ENCODE peak calls at places on chromosomes 3 and 15, in ten cellular contexts. U is AG08396, M is NCI-H2171, K is NCI-H460, F is activated gamma-delta T cell treated with Interleukin-2 at 50 U/mL for 16 hours, E is HFFc6, H is NCI-H2081, G is left cardiac atrium, S is right lobe of liver, N is NCI-H345. I is an unnamed sample.

GRCh38 chr3:170117134-170117533 is 64.4 kb downstream of the PHC3 start:
- DNase-seq in M (no peak), N (no peak), E (peak; percentile 14), F (no peak), H (no peak), U (no peak), K (no peak), S (no peak), G (no peak), I (no peak)

GRCh38 chr3:160784853-160785252 is 28.8 kb downstream of the PPM1L start:
- DNase-seq in E (no peak), M (no peak), K (no peak), S (no peak), N (no peak), U (no peak), G (no peak), H (no peak), F (no peak), I (peak; percentile 65)

GRCh38 chr15:80694624-80695098 is 449 bp upstream of the ABHD17C start:
- DNase-seq in F (peak; percentile 20), H (no peak), G (peak; percentile 33), S (no peak), E (no peak), M (no peak), K (no peak), U (peak; percentile 55), N (peak; percentile 66), I (no peak)

GRCh38 chr3:29827756-29828155 is 546.9 kb downstream of the RBMS3 start:
- DNase-seq in H (no peak), N (no peak), M (no peak), G (no peak), K (no peak), S (no peak), E (peak; percentile 8), U (no peak), F (no peak), I (no peak)

GRCh38 chr3:131543714-131544113 is 40.9 kb upstream of the MRPL3 start:
- DNase-seq in H (no peak), G (peak; percentile 75), N (no peak), F (no peak), M (no peak), U (peak; percentile 46), S (peak; percentile 75), E (peak; percentile 85), K (peak; percentile 66), I (no peak)

GRCh38 chr15:89531796-89532537 is 35.6 kb upstream of the RHCG start:
- DNase-seq in N (no peak), K (no peak), E (no peak), M (no peak), H (peak; percentile 5), S (no peak), U (no peak), F (no peak), G (no peak), I (no peak)

GRCh38 chr3:46942079-46942478 is 34.5 kb downstream of the CCDC12 start:
- DNase-seq in F (no peak), N (no peak), K (no peak), G (peak; percentile 2), U (no peak), S (no peak), M (no peak), E (no peak), H (no peak), I (no peak)

GRCh38 chr3:128727485-128727884 is 1.5 kb downstream of the RAB7A start:
- DNase-seq in N (no peak), U (no peak), S (no peak), H (no peak), F (no peak), G (no peak), E (no peak), K (no peak), M (no peak), I (no peak)

GRCh38 chr3:153273767-153274443 is 111.9 kb downstream of the RAP2B start:
- DNase-seq in E (peak; percentile 75), U (peak; percentile 72), F (no peak), G (no peak), K (no peak), M (no peak), N (no peak), S (no peak), H (no peak), I (peak; percentile 45)

GRCh38 chr15:65310431-65311137 is 6.1 kb downstream of the RNU5B-1 start:
- DNase-seq in U (no peak), M (no peak), K (no peak), G (no peak), S (peak; percentile 9), F (no peak), H (no peak), E (no peak), N (no peak), I (no peak)

GRCh38 chr15:56464893-56465520 is at the start of gene MNS1:
- DNase-seq in G (peak; percentile 91), H (peak; percentile 97), S (peak; percentile 91), F (peak; percentile 49), M (peak; percentile 91), U (peak; percentile 97), K (peak; percentile 93), N (peak; percentile 96), E (peak; percentile 92), I (peak; percentile 63)

GRCh38 chr15:40272713-40273056 is 10.2 kb downstream of the ANKRD63 start:
- DNase-seq in E (no peak), G (no peak), N (no peak), K (no peak), M (no peak), F (no peak), U (no peak), S (no peak), H (no peak), I (no peak)

GRCh38 chr3:152192050-152192449 is 76.7 kb upstream of the MBNL1 start:
- DNase-seq in S (no peak), M (no peak), F (no peak), H (no peak), G (no peak), E (no peak), K (no peak), N (no peak), U (no peak), I (no peak)

GRCh38 chr3:52254608-52255007 is 9.0 kb downstream of the PPM1M start:
- DNase-seq in F (peak; percentile 2), N (no peak), M (no peak), G (no peak), K (no peak), H (no peak), U (no peak), S (no peak), E (no peak), I (no peak)

GRCh38 chr3:27578032-27578431 is 93.8 kb upstream of the SLC4A7 start:
- DNase-seq in U (no peak), S (no peak), E (peak; percentile 25), H (no peak), N (no peak), F (no peak), K (no peak), M (no peak), G (no peak), I (no peak)

GRCh38 chr15:57340673-57341259 is 35.5 kb upstream of the CGNL1 start:
- DNase-seq in K (peak; percentile 48), E (peak; percentile 11), G (peak; percentile 58), S (no peak), N (peak; percentile 45), F (no peak), H (peak; percentile 59), M (no peak), U (peak; percentile 49), I (peak; percentile 16)

GRCh38 chr3:59313365-59313764 is 263.5 kb upstream of the CFAP20DC start:
- DNase-seq in G (peak; percentile 62), K (peak; percentile 6), N (no peak), S (peak; percentile 45), M (no peak), F (no peak), E (no peak), U (peak; percentile 57), H (peak; percentile 35), I (peak; percentile 35)

GRCh38 chr3:140953028-140953960 is 11.7 kb downstream of the SLC25A36 start:
- DNase-seq in U (no peak), M (no peak), H (no peak), S (no peak), F (no peak), G (no peak), K (no peak), E (peak; percentile 63), N (no peak), I (peak; percentile 45)

GRCh38 chr3:182794806-182795369 is 1.6 kb downstream of the ATP11B start:
- DNase-seq in K (no peak), F (no peak), S (no peak), U (no peak), N (no peak), E (no peak), G (no peak), M (no peak), H (no peak), I (no peak)

GRCh38 chr15:56772868-56773639 is 39.7 kb upstream of the ZNF280D start:
- DNase-seq in E (peak; percentile 38), S (no peak), M (no peak), K (no peak), G (no peak), H (no peak), U (peak; percentile 26), F (no peak), N (no peak), I (no peak)

GRCh38 chr3:186254676-186255665 is 107.1 kb downstream of the DGKG start:
- DNase-seq in K (no peak), S (no peak), H (no peak), U (no peak), M (no peak), E (no peak), F (no peak), N (no peak), G (no peak), I (no peak)

GRCh38 chr3:79769234-79769633 is 1.4 kb upstream of the ROBO1 start:
- DNase-seq in M (no peak), G (no peak), F (no peak), K (no peak), N (no peak), H (no peak), U (no peak), E (no peak), S (no peak), I (no peak)

GRCh38 chr3:169266351-169266750 is 397.2 kb downstream of the MECOM start:
- DNase-seq in E (no peak), F (no peak), S (no peak), M (no peak), K (no peak), H (no peak), G (no peak), N (no peak), U (no peak), I (no peak)

GRCh38 chr3:28917895-28918294 is 363.0 kb upstream of the RBMS3 start:
- DNase-seq in S (no peak), H (no peak), K (no peak), G (no peak), F (no peak), E (no peak), U (no peak), M (no peak), N (no peak), I (no peak)

GRCh38 chr3:50388720-50389352 is 29.5 kb upstream of the TMEM115 start:
- DNase-seq in U (peak; percentile 42), S (no peak), K (no peak), F (no peak), G (no peak), E (no peak), N (no peak), M (no peak), H (no peak), I (no peak)

GRCh38 chr15:62549345-62549970 is 384.4 kb upstream of the C2CD4B start:
- DNase-seq in G (no peak), M (no peak), N (no peak), U (no peak), E (peak; percentile 26), H (peak; percentile 2), K (peak; percentile 43), S (no peak), F (no peak), I (peak; percentile 20)

GRCh38 chr3:10505050-10505790 is at the start of gene ATP2B2:
- DNase-seq in S (no peak), N (peak; percentile 23), F (peak; percentile 14), E (no peak), H (peak; percentile 25), U (no peak), G (no peak), M (peak; percentile 67), K (no peak), I (no peak)

GRCh38 chr3:26449996-26450395 is 172.6 kb upstream of the LRRC3B start:
- DNase-seq in S (no peak), F (no peak), K (no peak), H (no peak), M (no peak), G (no peak), N (no peak), U (no peak), E (no peak), I (no peak)

I was measured in COLO829.